ENCODE peak calls at places on chromosomes 11 and 22, in four cellular contexts. D is ACHN; J is Jurkat, Clone E6-1; W is fibroblast of lung. B is an unnamed sample.

GRCh38 chr11:119584193-119585037 is 144.6 kb downstream of the NECTIN1 start:
- DNase-seq in D (peak), J (peak), W (peak), B (peak)

GRCh38 chr22:41028841-41029240 is 63.6 kb upstream of the EP300 start:
- DNase-seq in D (peak), J (no peak), W (peak), B (peak)

GRCh38 chr11:115996125-115996807 is 492.1 kb upstream of the CADM1 start:
- DNase-seq in D (no peak), J (no peak), W (no peak), B (no peak)

GRCh38 chr11:134537941-134538340 is 125.9 kb upstream of the B3GAT1 start:
- DNase-seq in D (no peak), J (no peak), W (no peak), B (no peak)

GRCh38 chr11:116606060-116606459 is 166.7 kb downstream of the BUD13 start:
- DNase-seq in D (no peak), J (no peak), W (no peak), B (no peak)

GRCh38 chr11:131629925-131630324 is 259.5 kb downstream of the NTM start:
- DNase-seq in D (no peak), J (no peak), W (no peak), B (no peak)

GRCh38 chr22:49586873-49587272 is 240.8 kb downstream of the BRD1 start:
- DNase-seq in D (no peak), J (no peak), W (no peak), B (no peak)

GRCh38 chr11:47786373-47786772 is 19.2 kb upstream of the FNBP4 start:
- DNase-seq in D (no peak), J (no peak), W (peak), B (no peak)

GRCh38 chr11:119195680-119196079 is 10.4 kb downstream of the NHERF4 start:
- DNase-seq in D (peak), J (no peak), W (peak), B (peak)

GRCh38 chr11:77440678-77441077 is 33.2 kb downstream of the PAK1 start:
- DNase-seq in D (no peak), J (no peak), W (no peak), B (no peak)

GRCh38 chr11:72741429-72741833 is 10.8 kb downstream of the ARAP1 start:
- DNase-seq in D (no peak), J (no peak), W (no peak), B (no peak)

GRCh38 chr22:49960967-49961600 is 512 bp downstream of the PIM3 start:
- DNase-seq in D (no peak), J (no peak), W (no peak), B (no peak)

GRCh38 chr22:35697142-35697541 is 20.5 kb upstream of the APOL5 start:
- DNase-seq in D (no peak), J (no peak), W (no peak), B (no peak)

GRCh38 chr11:316031-316701 is 2.3 kb downstream of the IFITM1 start:
- DNase-seq in D (no peak), J (no peak), W (no peak), B (no peak)

GRCh38 chr11:74754507-74755255 is 6.0 kb downstream of the RNF169 start:
- DNase-seq in D (peak), J (no peak), W (peak), B (peak)

GRCh38 chr11:105960252-105961245 is 61.5 kb downstream of the MSANTD4 start:
- DNase-seq in D (no peak), J (no peak), W (no peak), B (no peak)

GRCh38 chr11:12540075-12540685 is 134.0 kb upstream of the TEAD1 start:
- DNase-seq in D (peak), J (no peak), W (peak), B (peak)

GRCh38 chr11:9571071-9571765 is 2.3 kb upstream of the WEE1 start:
- DNase-seq in D (no peak), J (no peak), W (no peak), B (no peak)

B was measured in kidney glomerular epithelial cell.